ENCODE peak calls at places on chromosomes 11 and 22, in seven cellular contexts. G is neural progenitor cell; U is endodermal cell; A is CD4-positive, alpha-beta T cell; X is left cardiac atrium; W is stimulated activated CD4-positive, alpha-beta T cell treated with anti-CD3 and anti-CD28 coated beads, Interleukin-1b, Interleukin-23, amount 100 ng/mL, for 24 hours; H is stimulated activated CD8-positive, alpha-beta memory T cell treated with anti-CD3 and anti-CD28 coated beads, Interleukin-12 subunit alpha, Interleukin-12 subunit beta, amount 100 ng/mL, for 4 hours. L is an unnamed sample.

GRCh38 chr11:66883021-66883968 is 26.4 kb downstream of the LRFN4 start:
- DNase-seq in G (peak), U (peak), A (no peak), X (peak), W (peak), H (peak), L (peak)

GRCh38 chr11:86570020-86570419 is 102.4 kb downstream of the ME3 start:
- DNase-seq in G (peak), U (no peak), A (no peak), X (no peak), W (no peak), H (no peak), L (peak)

GRCh38 chr22:46528121-46528610 is 9.3 kb downstream of the CELSR1 start:
- DNase-seq in G (no peak), U (peak), A (no peak), X (no peak), W (no peak), H (no peak), L (peak)

GRCh38 chr22:19658057-19658966 is 56.0 kb upstream of the SEPTIN5 start:
- DNase-seq in G (no peak), U (peak), A (no peak), X (no peak), W (no peak), H (no peak), L (no peak)

GRCh38 chr11:92531051-92531747 is 306.6 kb downstream of the FAT3 start:
- DNase-seq in G (peak), U (no peak), A (no peak), X (no peak), W (no peak), H (no peak), L (no peak)

GRCh38 chr22:40422558-40423245 is 52.3 kb downstream of the SGSM3 start:
- DNase-seq in G (no peak), U (no peak), A (no peak), X (no peak), W (no peak), H (no peak), L (no peak)

GRCh38 chr11:116927163-116927772 is 89.8 kb upstream of the APOA1 start:
- DNase-seq in G (no peak), U (no peak), A (peak), X (no peak), W (peak), H (peak), L (no peak)

GRCh38 chr11:70503878-70504240 is 105.5 kb downstream of the CTTN start:
- DNase-seq in G (no peak), U (peak), A (no peak), X (no peak), W (no peak), H (no peak), L (peak)

GRCh38 chr11:704799-705645 is 1.0 kb upstream of the EPS8L2 start:
- DNase-seq in G (no peak), U (peak), A (no peak), X (no peak), W (no peak), H (no peak), L (peak)

GRCh38 chr11:87463486-87464102 is 425.9 kb downstream of the TMEM135 start:
- DNase-seq in G (peak), U (peak), A (no peak), X (no peak), W (no peak), H (no peak), L (peak)

GRCh38 chr22:41022470-41023298 is 69.7 kb upstream of the EP300 start:
- DNase-seq in G (peak), U (peak), A (peak), X (peak), W (peak), H (peak), L (peak)

GRCh38 chr11:3193373-3194015 is 25.1 kb downstream of the MRGPRG start:
- DNase-seq in G (no peak), U (peak), A (no peak), X (no peak), W (no peak), H (no peak), L (no peak)

GRCh38 chr11:92268546-92268945 is 43.9 kb downstream of the FAT3 start:
- DNase-seq in G (no peak), U (no peak), A (no peak), X (no peak), W (no peak), H (no peak), L (no peak)

GRCh38 chr11:66851698-66852465 is 5.0 kb upstream of the LRFN4 start:
- DNase-seq in G (peak), U (peak), A (no peak), X (no peak), W (no peak), H (no peak), L (no peak)

GRCh38 chr11:119691020-119691666 is 37.9 kb downstream of the NECTIN1 start:
- DNase-seq in G (peak), U (no peak), A (no peak), X (no peak), W (no peak), H (no peak), L (no peak)

GRCh38 chr11:27008811-27009535 is 15.1 kb downstream of the FIBIN start:
- DNase-seq in G (no peak), U (no peak), A (no peak), X (no peak), W (no peak), H (no peak), L (no peak)

GRCh38 chr11:14058061-14058460 is 95.5 kb downstream of the SPON1 start:
- DNase-seq in G (no peak), U (no peak), A (no peak), X (no peak), W (no peak), H (no peak), L (no peak)

GRCh38 chr11:92406472-92406871 is 181.9 kb downstream of the FAT3 start:
- DNase-seq in G (no peak), U (no peak), A (no peak), X (no peak), W (no peak), H (no peak), L (no peak)

GRCh38 chr22:36211237-36211881 is 9.8 kb upstream of the APOL4 start:
- DNase-seq in G (no peak), U (peak), A (no peak), X (no peak), W (no peak), H (no peak), L (no peak)

GRCh38 chr11:15074206-15075161 is 1.1 kb downstream of the CALCB start:
- DNase-seq in G (peak), U (peak), A (peak), X (peak), W (peak), H (peak), L (peak)

GRCh38 chr11:35038211-35038930 is 100.6 kb upstream of the CD44 start:
- DNase-seq in G (no peak), U (no peak), A (no peak), X (no peak), W (no peak), H (no peak), L (no peak)

GRCh38 chr22:25548866-25549464 is 15.5 kb upstream of the GRK3 start:
- DNase-seq in G (no peak), U (no peak), A (no peak), X (no peak), W (no peak), H (no peak), L (no peak)

GRCh38 chr11:46381836-46382643 is 571 bp downstream of the MDK start:
- DNase-seq in G (peak), U (peak), A (no peak), X (no peak), W (no peak), H (no peak), L (no peak)

GRCh38 chr11:121741954-121742361 is 289.2 kb upstream of the SORL1-AS1 start:
- DNase-seq in G (no peak), U (no peak), A (no peak), X (peak), W (no peak), H (no peak), L (peak)

GRCh38 chr22:37492428-37493344 is 6.5 kb upstream of the MFNG start:
- DNase-seq in G (peak), U (peak), A (peak), X (no peak), W (peak), H (peak), L (no peak)

GRCh38 chr11:65426839-65427690 is 4.5 kb downstream of the NEAT1 start:
- DNase-seq in G (no peak), U (peak), A (peak), X (peak), W (no peak), H (no peak), L (peak)

GRCh38 chr11:13009921-13010736 is 1.0 kb downstream of the RASSF10 start:
- DNase-seq in G (peak), U (peak), A (no peak), X (peak), W (no peak), H (no peak), L (peak)

GRCh38 chr11:73734996-73735395 is 25.9 kb downstream of the RAB6A start:
- DNase-seq in G (no peak), U (no peak), A (no peak), X (no peak), W (no peak), H (no peak), L (no peak)

GRCh38 chr11:72471005-72471898 is 36.9 kb upstream of the CLPB start:
- DNase-seq in G (peak), U (peak), A (peak), X (peak), W (peak), H (peak), L (peak)

GRCh38 chr11:36195496-36196346 is 93.5 kb downstream of the COMMD9 start:
- DNase-seq in G (no peak), U (no peak), A (no peak), X (no peak), W (no peak), H (no peak), L (peak)

GRCh38 chr22:37208401-37209139 is 3.7 kb downstream of the SSTR3 start:
- DNase-seq in G (no peak), U (no peak), A (no peak), X (peak), W (no peak), H (no peak), L (no peak)

GRCh38 chr11:3146612-3147256 is 18.4 kb downstream of the OSBPL5 start:
- DNase-seq in G (no peak), U (no peak), A (no peak), X (no peak), W (no peak), H (no peak), L (no peak)

GRCh38 chr11:111426615-111427014 is 47.5 kb upstream of the POU2AF1 start:
- DNase-seq in G (no peak), U (peak), A (no peak), X (no peak), W (no peak), H (no peak), L (no peak)

GRCh38 chr22:29330291-29330690 is 14.8 kb upstream of the RASL10A start:
- DNase-seq in G (no peak), U (no peak), A (no peak), X (no peak), W (no peak), H (no peak), L (no peak)

L was measured in hepatocyte.